ENCODE peak calls at places on chromosomes 11 and 22, in eight cellular contexts. A is stomach, Z is sigmoid colon, P is prostate gland, O is transverse colon, U is GM12878, X is breast epithelium, I is HepG2. T is an unnamed sample.
A peak's percentile ranks its signal among the peaks of the same experiment; 100 is the strongest.

GRCh38 chr11:60563553-60564235 is 48.5 kb downstream of the MS4A13 start:
- DNase-seq in Z (no peak), I (no peak), O (no peak), U (no peak), P (no peak), A (no peak), X (no peak), T (no peak)

GRCh38 chr22:38739300-38740055 is 16.3 kb downstream of the SUN2 start:
- DNase-seq in U (no peak), A (no peak), I (no peak), Z (no peak), X (no peak), P (no peak), O (no peak), T (no peak)

GRCh38 chr22:41048791-41049717 is 43.3 kb upstream of the EP300 start:
- DNase-seq in A (peak; percentile 34), O (peak; percentile 56), U (no peak), X (peak; percentile 28), P (peak; percentile 36), I (peak; percentile 61), Z (peak; percentile 89), T (peak; percentile 76)

GRCh38 chr11:45332486-45332934 is 46.4 kb upstream of the SYT13 start:
- DNase-seq in O (peak; percentile 42), U (no peak), P (no peak), I (peak; percentile 24), X (no peak), Z (peak; percentile 72), A (peak; percentile 45), T (no peak)

GRCh38 chr11:18775492-18776292 is 15.9 kb downstream of the PTPN5 start:
- DNase-seq in A (peak; percentile 70), O (peak; percentile 76), I (peak; percentile 46), Z (no peak), U (no peak), P (peak; percentile 57), X (no peak), T (no peak)

GRCh38 chr11:2276280-2276998 is 6.1 kb upstream of the ASCL2 start:
- DNase-seq in Z (no peak), I (no peak), A (no peak), X (peak; percentile 12), P (no peak), O (no peak), U (no peak), T (no peak)

GRCh38 chr22:46113910-46114517 is 36.3 kb upstream of the PPARA start:
- DNase-seq in X (no peak), Z (peak; percentile 89), P (no peak), I (no peak), O (no peak), A (no peak), U (no peak), T (no peak)

GRCh38 chr22:33082221-33082620 is 24.0 kb upstream of the SYN3 start:
- DNase-seq in I (no peak), O (no peak), A (no peak), X (no peak), Z (no peak), U (no peak), P (no peak), T (no peak)

GRCh38 chr11:266676-267439 is 11.3 kb upstream of the NLRP6 start:
- DNase-seq in O (no peak), P (no peak), A (no peak), X (no peak), Z (no peak), U (no peak), I (no peak), T (peak; percentile 83)

GRCh38 chr22:42800731-42801536 is 56.1 kb downstream of the ARFGAP3 start:
- DNase-seq in A (no peak), P (no peak), O (no peak), Z (no peak), I (peak; percentile 98), U (no peak), X (no peak), T (no peak)

DNA sequence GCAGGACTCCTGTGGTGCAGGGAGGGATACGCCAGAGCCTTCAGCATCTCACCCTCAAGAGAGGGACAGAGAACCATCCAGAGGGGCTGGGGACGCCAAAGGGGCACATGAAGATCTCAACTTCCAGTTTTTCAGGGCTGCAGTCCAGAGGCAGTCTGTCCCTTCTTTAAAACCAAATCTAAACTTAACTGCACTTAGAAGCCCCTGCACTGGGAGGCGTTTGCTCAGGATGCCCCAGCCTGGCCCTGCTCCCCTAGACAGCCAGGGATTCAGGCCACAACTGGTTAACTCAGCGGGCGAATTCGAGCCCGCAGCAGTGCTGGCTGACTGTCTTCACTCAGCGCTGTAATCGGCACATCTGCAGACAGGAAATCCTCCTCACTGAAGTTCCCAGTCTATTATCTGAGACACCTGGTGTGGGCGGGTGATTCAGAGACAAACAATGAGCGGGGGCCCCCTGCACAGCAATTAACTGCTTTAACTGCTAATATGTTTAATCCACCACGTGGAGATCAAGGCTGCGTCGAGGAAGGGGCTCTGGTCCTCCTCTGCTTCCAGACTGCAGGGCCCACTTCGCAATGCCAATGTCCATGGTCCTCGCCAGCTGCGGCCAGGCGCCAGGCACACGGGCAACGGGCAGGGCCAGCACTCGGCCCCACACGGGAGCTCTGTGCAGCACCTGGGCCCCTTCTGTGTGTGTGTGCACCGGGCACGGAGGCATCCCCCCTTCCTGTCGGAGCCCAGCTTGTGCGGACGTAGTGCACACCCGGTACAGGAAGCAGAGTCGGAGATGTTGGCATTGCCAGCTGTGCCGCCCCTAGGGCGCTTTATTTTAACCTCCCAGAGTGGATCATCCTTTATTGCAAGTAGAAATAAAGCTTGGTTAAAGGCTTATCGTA is 36.9 kb upstream of the GNB1L start:
- DNase-seq in Z (no peak), A (no peak), U (no peak), O (no peak), P (no peak), X (no peak), I (peak; percentile 71), T (peak; percentile 89)
- TF ChIP-seq POLR2A in Z (no peak), A (no peak), U (peak; percentile 61), O (no peak), P (no peak), X (no peak), I (no peak), T (no peak)

GRCh38 chr11:128505449-128506058 is 81.8 kb downstream of the ETS1 start:
- DNase-seq in P (no peak), Z (no peak), U (no peak), A (no peak), O (no peak), X (no peak), I (no peak), T (no peak)

GRCh38 chr11:128506384-128506783 is 81.0 kb downstream of the ETS1 start:
- DNase-seq in P (no peak), A (no peak), U (no peak), I (no peak), X (no peak), Z (no peak), O (no peak), T (no peak)

GRCh38 chr11:128508785-128509518 is 78.4 kb downstream of the ETS1 start:
- DNase-seq in A (no peak), O (no peak), I (no peak), U (no peak), P (no peak), X (no peak), Z (no peak), T (no peak)

GRCh38 chr11:128507936-128508335 is 79.4 kb downstream of the ETS1 start:
- DNase-seq in I (no peak), X (no peak), P (no peak), U (no peak), Z (no peak), O (no peak), A (no peak), T (no peak)

DNA sequence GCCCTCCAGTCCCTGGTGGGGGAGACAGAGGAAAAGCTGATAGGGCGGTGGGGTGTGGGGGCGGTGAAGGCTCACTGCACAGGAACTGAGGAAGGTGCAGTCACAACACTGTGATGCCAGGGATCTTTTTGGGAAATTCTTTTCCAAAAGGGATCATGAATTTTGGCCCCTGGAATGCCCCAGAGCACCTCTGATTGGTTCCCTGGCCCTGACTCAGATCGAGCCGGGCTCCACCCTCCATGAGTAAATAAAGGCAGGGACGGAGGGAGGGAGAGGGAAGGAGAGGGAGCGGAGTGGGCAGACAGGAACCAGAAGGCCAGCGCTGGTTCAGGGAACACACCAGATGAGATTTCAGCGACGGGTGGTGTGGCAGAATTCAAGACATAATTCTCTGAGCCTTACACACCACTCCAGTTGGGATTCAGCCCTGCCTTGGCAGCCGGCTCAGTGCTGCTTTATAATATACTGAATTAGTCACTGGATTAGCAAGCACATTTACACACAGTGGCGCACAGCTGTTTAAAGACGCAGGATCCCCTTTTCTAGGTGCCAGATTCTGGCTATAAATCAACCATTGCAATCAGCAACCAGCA is 80.3 kb downstream of the ETS1 start:
- DNase-seq in A (peak; percentile 81), P (peak; percentile 69), U (no peak), O (peak; percentile 88), Z (peak; percentile 96), X (peak; percentile 59), I (no peak), T (no peak)
- TF ChIP-seq POLR2AphosphoS5 in A (peak; percentile 82), P (peak; percentile 68), U (no peak), O (peak; percentile 91), Z (peak; percentile 87), X (no peak), I (no peak), T (peak; percentile 55)

GRCh38 chr11:122690292-122690691 is 34.8 kb downstream of the UBASH3B start:
- DNase-seq in A (no peak), Z (no peak), X (no peak), P (no peak), O (no peak), I (no peak), U (no peak), T (no peak)
- H3K4me3 ChIP-seq in A (no peak overlapping the region), Z (no peak overlapping the region), X (peak overlapping the region; percentile 45), P (no peak overlapping the region), O (no peak overlapping the region), I (no peak overlapping the region), U (no peak overlapping the region), T (no peak overlapping the region)

DNA sequence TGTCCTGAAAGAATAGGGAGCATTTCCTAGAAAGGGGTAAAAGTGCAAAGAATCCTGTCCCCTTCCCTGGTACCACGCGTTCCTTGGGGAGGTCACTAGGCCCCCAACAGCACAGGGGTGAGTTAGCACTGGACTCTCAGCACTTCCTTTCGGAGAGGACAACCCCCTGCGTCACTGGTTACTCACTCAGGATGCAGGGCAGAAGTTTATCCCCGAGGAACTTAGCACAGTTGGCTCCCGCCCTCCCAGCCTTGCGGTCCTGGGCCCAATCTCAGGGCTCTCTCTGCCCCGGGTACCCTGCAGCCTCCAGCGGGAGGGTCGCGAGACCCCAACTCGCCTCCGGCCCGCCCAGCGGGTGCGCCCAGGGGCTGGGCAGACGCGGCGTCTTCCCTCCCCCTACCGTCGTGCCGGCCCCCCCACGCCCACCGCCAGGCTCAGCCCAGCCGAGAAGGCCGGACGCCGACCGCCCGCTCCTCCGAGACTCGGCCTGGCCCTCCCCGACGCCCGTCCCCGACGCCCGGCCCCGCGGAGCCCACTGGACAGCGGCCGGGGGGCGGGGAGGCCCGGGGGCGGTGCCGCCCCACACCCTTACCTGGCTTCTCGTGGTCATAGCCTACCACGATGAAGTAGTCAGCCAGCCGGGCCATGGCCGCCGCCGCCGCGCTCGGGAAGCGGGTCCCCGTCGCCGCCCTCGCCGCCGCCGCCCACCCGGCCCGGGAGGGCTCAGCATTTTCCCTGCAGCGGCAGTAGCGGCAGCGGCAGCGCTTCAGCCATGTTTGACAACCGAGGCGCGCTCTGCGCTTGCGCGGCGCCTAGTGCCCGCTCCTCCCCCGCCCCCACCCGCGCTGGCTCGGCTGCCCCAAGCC is at the start of gene SBF2:
- DNase-seq in P (peak; percentile 81), A (peak; percentile 84), Z (peak; percentile 95), X (peak; percentile 68), I (peak; percentile 69), U (no peak), O (peak; percentile 86), T (peak; percentile 96)
- TF ChIP-seq POLR2A in P (peak; percentile 81), A (no peak), Z (peak; percentile 65), X (peak; percentile 23), I (peak; percentile 87), U (peak; percentile 42), O (peak; percentile 93), T (peak; percentile 59)

T was measured in spleen.